ENCODE peak calls at places on chromosomes 11 and 22, in ten cellular contexts. W, A, X, F, J, U, H, P, N and I are unnamed samples.

GRCh38 chr22:32632650-32633049 is 158.0 kb downstream of the FBXO7 start:
- DNase-seq in J (no peak), N (no peak), F (no peak), X (no peak), P (no peak), U (no peak), H (no peak), W (no peak), A (no peak), I (no peak)

GRCh38 chr22:37749223-37749622 is 52.4 kb downstream of the TRIOBP start:
- DNase-seq in U (no peak), J (no peak), X (no peak), A (no peak), F (no peak), H (peak; percentile 79), N (no peak), P (no peak), W (no peak), I (no peak)

GRCh38 chr11:72235351-72236057 is 8.5 kb downstream of the PHOX2A start:
- DNase-seq in U (no peak), N (no peak), F (no peak), W (no peak), P (no peak), J (no peak), H (no peak), A (no peak), X (no peak), I (no peak)

GRCh38 chr11:112361396-112361795 is 100.7 kb upstream of the PLET1 start:
- DNase-seq in X (no peak), U (no peak), F (no peak), A (no peak), J (no peak), N (no peak), P (no peak), W (no peak), H (no peak), I (no peak)

GRCh38 chr22:50573491-50574382 is 4.5 kb downstream of the CPT1B start:
- DNase-seq in F (no peak), J (no peak), U (no peak), W (no peak), X (no peak), H (peak; percentile 32), A (no peak), N (no peak), P (no peak), I (no peak)

GRCh38 chr11:38791346-38791961 is 2193.4 kb upstream of the RAG2 start:
- DNase-seq in J (peak; percentile 44), N (no peak), A (no peak), W (peak; percentile 39), H (no peak), F (peak; percentile 31), X (peak; percentile 45), P (peak; percentile 25), U (peak; percentile 70), I (peak; percentile 22)

GRCh38 chr22:44942056-44942455 is 67.7 kb downstream of the PHF21B start:
- DNase-seq in J (no peak), P (no peak), H (no peak), W (no peak), U (no peak), X (no peak), A (no peak), F (no peak), N (no peak), I (no peak)

GRCh38 chr22:40289991-40290459 is 56.3 kb upstream of the ADSL start:
- DNase-seq in X (peak; percentile 74), N (no peak), U (no peak), A (peak; percentile 62), W (no peak), P (no peak), H (peak; percentile 59), J (no peak), F (peak; percentile 87), I (no peak)

GRCh38 chr11:104946907-104947306 is 21.5 kb downstream of the CASP4 start:
- DNase-seq in H (no peak), W (peak; percentile 10), U (peak; percentile 65), J (no peak), A (peak; percentile 30), P (peak; percentile 15), F (peak; percentile 75), X (peak; percentile 20), N (no peak), I (peak; percentile 2)

GRCh38 chr22:35961480-35961902 is 67.1 kb downstream of the RBFOX2 start:
- DNase-seq in P (peak; percentile 53), J (no peak), H (no peak), F (no peak), X (no peak), U (peak; percentile 84), N (peak; percentile 60), A (no peak), W (peak; percentile 99), I (peak; percentile 37)

GRCh38 chr11:71940561-71941219 is 11.8 kb downstream of the RNF121 start:
- DNase-seq in X (no peak), J (no peak), N (no peak), A (no peak), W (no peak), U (no peak), F (no peak), P (no peak), H (no peak), I (no peak)